ENCODE peak calls at places on chromosomes 5 and 9, in six cellular contexts. L is neuronal stem cell, N is H9, A is IMR-90, S is H1, J is mesenchymal stem cell. C is an unnamed sample.

GRCh38 chr9:71270554-71270953 is 149.1 kb upstream of the TRPM3 start:
- DNase-seq in J (no peak), L (no peak), N (no peak), S (no peak), A (no peak), C (no peak)

GRCh38 chr9:117706421-117707150 is 2.4 kb downstream of the TLR4 start:
- DNase-seq in S (no peak), N (no peak), J (peak; percentile 55), L (no peak), A (no peak), C (no peak)

GRCh38 chr9:125631391-125632085 is 75.5 kb downstream of the MAPKAP1 start:
- DNase-seq in L (no peak), A (peak; percentile 57), S (no peak), N (no peak), J (peak; percentile 63), C (peak; percentile 76)

GRCh38 chr5:65742565-65743231 is 20.7 kb downstream of the NLN start:
- DNase-seq in S (no peak), L (no peak), N (no peak), A (peak; percentile 91), J (peak; percentile 83), C (peak; percentile 82)

GRCh38 chr9:98647236-98647635 is 61.5 kb downstream of the GABBR2 start:
- DNase-seq in S (no peak), J (no peak), A (no peak), N (no peak), L (no peak), C (no peak)

GRCh38 chr5:103433216-103433615 is 129.4 kb downstream of the NUDT12 start:
- DNase-seq in N (no peak), J (no peak), S (no peak), A (peak; percentile 64), L (no peak), C (no peak)

GRCh38 chr9:110580850-110581249 is 1.3 kb upstream of the SVEP1 start:
- DNase-seq in S (no peak), A (peak; percentile 57), N (no peak), J (no peak), L (no peak), C (peak; percentile 47)

GRCh38 chr5:73298251-73299016 is 125.4 kb downstream of the TMEM174 start:
- DNase-seq in A (peak; percentile 85), N (no peak), J (peak; percentile 60), L (peak; percentile 12), S (peak; percentile 59), C (no peak)

GRCh38 chr9:88007291-88007650 is 32.9 kb upstream of the CDK20 start:
- DNase-seq in J (no peak), S (no peak), L (no peak), A (no peak), N (no peak), C (no peak)

GRCh38 chr9:92639124-92639523 is 30.8 kb downstream of the IPPK start:
- DNase-seq in N (peak; percentile 2), L (no peak), S (no peak), A (no peak), J (no peak), C (no peak)

GRCh38 chr5:57784106-57784505 is 301.5 kb upstream of the ACTBL2 start:
- DNase-seq in A (no peak), J (no peak), S (no peak), L (no peak), N (no peak), C (peak; percentile 73)

GRCh38 chr5:17928571-17928970 is 294.3 kb downstream of the TAF11L14 start:
- DNase-seq in N (no peak), J (no peak), L (no peak), A (no peak), S (no peak), C (no peak)

GRCh38 chr5:97918057-97918456 is 735.0 kb upstream of the RIOK2 start:
- DNase-seq in J (no peak), L (no peak), S (no peak), N (no peak), A (no peak), C (no peak)

GRCh38 chr9:100394819-100395218 is 32.1 kb upstream of the MSANTD3 start:
- DNase-seq in N (no peak), L (no peak), S (no peak), J (peak; percentile 49), A (peak; percentile 12), C (no peak)

GRCh38 chr5:173920024-173920753 is 32.0 kb downstream of the CPEB4 start:
- DNase-seq in A (peak; percentile 16), L (peak; percentile 31), N (no peak), S (no peak), J (no peak), C (no peak)

GRCh38 chr5:148849461-148849860 is 23.1 kb downstream of the ADRB2 start:
- DNase-seq in S (no peak), J (no peak), A (no peak), L (no peak), N (no peak), C (no peak)

GRCh38 chr5:3234566-3234965 is 361.1 kb upstream of the IRX1 start:
- DNase-seq in J (no peak), S (no peak), A (no peak), L (no peak), N (no peak), C (no peak)

GRCh38 chr5:116507051-116507537 is 67.5 kb downstream of the SEMA6A start:
- DNase-seq in L (no peak), A (peak; percentile 11), N (no peak), J (peak; percentile 68), S (no peak), C (peak; percentile 32)

GRCh38 chr9:104586496-104587180 is 12.6 kb downstream of the OR13C5 start:
- DNase-seq in N (no peak), S (no peak), L (no peak), A (no peak), J (no peak), C (no peak)

DNA sequence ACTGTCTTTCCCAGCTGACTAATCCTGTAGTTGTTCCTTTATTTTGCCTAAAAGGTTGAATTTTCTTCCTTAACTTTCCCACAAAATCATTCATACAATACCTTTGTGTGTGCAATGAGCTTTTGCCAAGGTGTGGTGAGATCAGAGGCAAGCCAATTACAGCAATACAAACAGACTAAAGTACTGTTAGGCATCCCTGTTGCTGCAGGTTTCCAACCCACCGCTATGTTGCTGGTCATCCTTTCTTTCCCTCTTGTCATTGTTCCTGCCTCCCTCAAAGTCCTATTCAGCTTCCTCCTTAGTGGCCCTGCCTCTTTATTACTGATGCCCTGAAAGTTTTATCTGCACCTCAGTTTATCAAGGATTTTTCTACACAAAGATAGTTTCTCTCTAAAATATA is 22.1 kb downstream of the ITGA2 start:
- DNase-seq in N (no peak), J (no peak), S (no peak), A (no peak), L (no peak), C (no peak)
- H3K9ac ChIP-seq in N (no peak overlapping the region), J (no peak overlapping the region), S (no peak overlapping the region), A (no peak overlapping the region), L (no peak overlapping the region), C (no peak overlapping the region)

GRCh38 chr5:147742151-147742550 is 40.4 kb downstream of the JAKMIP2 start:
- DNase-seq in S (no peak), J (peak; percentile 18), A (no peak), L (no peak), N (no peak), C (peak; percentile 27)
- H4K91ac ChIP-seq in S (no peak overlapping the region), J (no peak overlapping the region), A (no peak overlapping the region), L (no peak overlapping the region), N (no peak overlapping the region), C (no peak overlapping the region)

DNA sequence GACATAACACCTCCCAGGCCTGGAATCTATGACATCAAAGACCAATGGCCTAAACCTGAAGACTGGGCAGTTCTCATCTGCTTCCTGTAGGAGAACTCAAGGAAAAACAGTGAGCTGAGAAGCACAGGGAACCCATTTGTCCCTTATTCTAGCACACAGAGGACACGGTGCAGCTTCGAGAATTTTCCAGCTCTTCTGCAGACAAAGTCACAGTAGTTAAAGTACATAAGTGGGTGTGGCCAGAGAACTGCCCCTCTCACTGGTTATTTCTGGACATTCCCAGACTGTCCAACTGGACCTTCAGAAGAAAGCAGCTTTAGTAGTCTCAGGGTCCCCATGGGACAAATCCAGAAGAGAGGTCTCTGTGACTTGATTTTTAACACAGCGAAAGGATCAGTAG is 114.6 kb downstream of the KLHL3 start:
- DNase-seq in J (no peak), N (no peak), A (no peak), S (no peak), L (no peak), C (no peak)
- H2BK120ac ChIP-seq in J (no peak overlapping the region), N (no peak overlapping the region), A (no peak overlapping the region), S (no peak overlapping the region), L (no peak overlapping the region), C (no peak overlapping the region)

DNA sequence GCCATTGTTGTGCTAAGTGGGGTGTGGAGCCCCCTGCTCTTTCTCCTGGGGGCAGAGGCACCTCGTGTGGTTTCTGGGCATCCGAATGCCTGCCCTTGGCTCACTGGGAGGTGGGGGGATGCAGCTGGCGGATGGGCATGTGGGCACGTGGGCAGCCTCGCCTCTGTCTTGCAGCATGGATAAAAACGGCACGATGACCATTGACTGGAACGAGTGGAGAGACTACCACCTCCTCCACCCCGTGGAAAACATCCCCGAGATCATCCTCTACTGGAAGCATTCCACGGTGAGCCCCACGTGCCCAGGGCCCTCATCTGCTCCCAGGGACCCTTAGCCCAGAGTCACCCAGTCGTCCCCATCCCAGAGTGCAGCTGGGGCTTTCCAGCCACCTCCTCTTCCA is 25.3 kb downstream of the PTGES2 start:
- DNase-seq in A (no peak), N (no peak), L (no peak), J (no peak), S (no peak), C (no peak)
- H3K9ac ChIP-seq in A (no peak overlapping the region), N (no peak overlapping the region), L (no peak overlapping the region), J (no peak overlapping the region), S (no peak overlapping the region), C (no peak overlapping the region)

DNA sequence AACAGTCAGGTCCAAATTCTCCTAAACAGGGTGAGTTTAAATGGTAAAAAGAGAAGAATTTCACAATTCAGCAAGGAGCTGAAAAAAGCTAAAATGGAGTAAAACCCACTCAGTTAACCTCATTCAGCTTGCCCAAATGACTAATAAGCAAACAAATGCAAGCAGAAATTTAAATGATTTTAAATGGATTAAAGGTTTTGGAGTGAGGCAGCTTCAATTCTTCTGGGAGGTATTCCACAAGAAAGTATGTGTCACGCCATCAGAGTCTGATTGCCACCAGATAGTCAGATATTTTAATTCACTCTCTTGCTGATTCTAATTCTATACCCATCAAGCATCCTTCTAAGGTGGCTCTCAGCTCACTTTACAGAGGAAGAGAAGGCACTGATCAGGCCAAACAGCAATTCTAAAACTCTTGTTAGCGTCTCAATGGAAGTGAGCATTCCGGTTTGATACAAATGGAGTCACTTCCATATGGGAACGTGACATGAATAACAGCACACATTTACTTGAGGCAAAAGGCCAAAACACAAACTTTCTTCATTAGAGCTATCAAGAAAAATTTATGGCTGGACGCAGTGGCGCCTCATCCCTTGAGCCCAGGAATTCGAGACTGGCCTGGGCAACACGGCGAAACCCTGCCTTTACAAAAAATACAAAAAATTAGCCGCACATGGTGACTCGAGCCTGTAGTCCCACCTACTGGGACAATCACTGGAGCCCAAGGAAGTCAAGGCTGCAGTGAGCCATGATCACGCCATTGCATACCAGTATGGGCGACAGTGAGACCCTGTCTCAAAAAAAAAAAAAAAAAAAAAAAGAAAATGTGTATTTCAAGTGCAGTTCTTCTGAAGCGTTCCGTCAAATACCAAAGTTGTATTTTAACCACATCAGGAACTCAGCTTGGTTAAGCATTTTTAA is 2.0 kb downstream of the CLK4 start:
- DNase-seq in S (no peak), N (no peak), A (peak; percentile 21), J (peak; percentile 39), L (no peak), C (peak; percentile 19)
- H4K91ac ChIP-seq in S (no peak overlapping the region), N (no peak overlapping the region), A (no peak overlapping the region), J (no peak overlapping the region), L (no peak overlapping the region), C (no peak overlapping the region)

GRCh38 chr9:4097490-4097889 is 202.4 kb downstream of the GLIS3 start:
- DNase-seq in N (no peak), S (no peak), J (no peak), L (no peak), A (no peak), C (peak; percentile 67)
- H2BK120ac ChIP-seq in N (no peak overlapping the region), S (no peak overlapping the region), J (no peak overlapping the region), L (no peak overlapping the region), A (peak overlapping the region; percentile 81), C (no peak overlapping the region)